ENCODE peak calls at places on chromosomes 2 and 18, in six cellular contexts. One of them, this sample, is unnamed.

GRCh38 chr2:97662895-97663625 is 784 bp downstream of the ACTR1B start:
- DNase-seq in astrocyte of the spinal cord: peak; percentile 78
- DNase-seq in OCI-LY7: peak; percentile 73
- DNase-seq in stomach: peak; percentile 78
- DNase-seq in Caco-2: peak; percentile 84
- DNase-seq in dorsolateral prefrontal cortex: peak; percentile 49
- DNase-seq in this sample: peak; percentile 79

GRCh38 chr2:65186093-65186868 is 41.4 kb upstream of the ACTR2 start:
- DNase-seq in dorsolateral prefrontal cortex: no peak
- DNase-seq in OCI-LY7: no peak
- DNase-seq in stomach: peak; percentile 47
- DNase-seq in astrocyte of the spinal cord: no peak
- DNase-seq in Caco-2: no peak
- DNase-seq in this sample: no peak

GRCh38 chr2:230226090-230226551 is 585 bp downstream of the SP140 start:
- DNase-seq in stomach: no peak
- DNase-seq in astrocyte of the spinal cord: no peak
- DNase-seq in OCI-LY7: peak; percentile 88
- DNase-seq in dorsolateral prefrontal cortex: no peak
- DNase-seq in Caco-2: no peak
- DNase-seq in this sample: no peak

GRCh38 chr2:19895535-19895934 is 6.2 kb downstream of the TTC32 start:
- DNase-seq in OCI-LY7: no peak
- DNase-seq in dorsolateral prefrontal cortex: no peak
- DNase-seq in astrocyte of the spinal cord: no peak
- DNase-seq in stomach: no peak
- DNase-seq in Caco-2: no peak
- DNase-seq in this sample: no peak

GRCh38 chr2:74532222-74532621 is 2.5 kb downstream of the HTRA2 start:
- DNase-seq in stomach: no peak
- DNase-seq in Caco-2: peak; percentile 33
- DNase-seq in astrocyte of the spinal cord: peak; percentile 45
- DNase-seq in dorsolateral prefrontal cortex: no peak
- DNase-seq in OCI-LY7: peak; percentile 61
- DNase-seq in this sample: peak; percentile 75

GRCh38 chr2:39919511-39920317 is 140.7 kb upstream of the THUMPD2 start:
- DNase-seq in stomach: no peak
- DNase-seq in Caco-2: no peak
- DNase-seq in OCI-LY7: peak; percentile 85
- DNase-seq in astrocyte of the spinal cord: no peak
- DNase-seq in dorsolateral prefrontal cortex: no peak
- DNase-seq in this sample: no peak

GRCh38 chr18:63994783-63995399 is 25.0 kb downstream of the SERPINB8 start:
- DNase-seq in Caco-2: peak; percentile 30
- DNase-seq in dorsolateral prefrontal cortex: no peak
- DNase-seq in OCI-LY7: peak; percentile 23
- DNase-seq in stomach: peak; percentile 55
- DNase-seq in astrocyte of the spinal cord: peak; percentile 45
- DNase-seq in this sample: peak; percentile 73

GRCh38 chr2:67733517-67733916 is 329.3 kb downstream of the C1D start:
- DNase-seq in dorsolateral prefrontal cortex: peak; percentile 21
- DNase-seq in stomach: no peak
- DNase-seq in astrocyte of the spinal cord: peak; percentile 14
- DNase-seq in OCI-LY7: peak; percentile 46
- DNase-seq in Caco-2: peak; percentile 36
- DNase-seq in this sample: peak; percentile 49

GRCh38 chr2:12050381-12050780 is 303.9 kb downstream of the LPIN1 start:
- DNase-seq in astrocyte of the spinal cord: peak; percentile 74
- DNase-seq in dorsolateral prefrontal cortex: no peak
- DNase-seq in OCI-LY7: peak; percentile 84
- DNase-seq in Caco-2: peak; percentile 4
- DNase-seq in stomach: no peak
- DNase-seq in this sample: peak; percentile 84

GRCh38 chr2:219554369-219554768 is 10.5 kb downstream of the TMEM198 start:
- DNase-seq in astrocyte of the spinal cord: no peak
- DNase-seq in dorsolateral prefrontal cortex: no peak
- DNase-seq in Caco-2: no peak
- DNase-seq in stomach: no peak
- DNase-seq in OCI-LY7: no peak
- DNase-seq in this sample: no peak

GRCh38 chr2:108935231-108935863 is 53.7 kb downstream of the EDAR start:
- DNase-seq in dorsolateral prefrontal cortex: no peak
- DNase-seq in astrocyte of the spinal cord: no peak
- DNase-seq in stomach: no peak
- DNase-seq in OCI-LY7: no peak
- DNase-seq in Caco-2: no peak
- DNase-seq in this sample: no peak

GRCh38 chr2:198168651-198169050 is 364.3 kb downstream of the PLCL1 start:
- DNase-seq in stomach: no peak
- DNase-seq in OCI-LY7: no peak
- DNase-seq in astrocyte of the spinal cord: no peak
- DNase-seq in Caco-2: no peak
- DNase-seq in dorsolateral prefrontal cortex: no peak
- DNase-seq in this sample: no peak

GRCh38 chr18:40063488-40063887 is 1891.5 kb upstream of the PIK3C3 start:
- DNase-seq in OCI-LY7: no peak
- DNase-seq in Caco-2: no peak
- DNase-seq in astrocyte of the spinal cord: no peak
- DNase-seq in dorsolateral prefrontal cortex: no peak
- DNase-seq in stomach: no peak
- DNase-seq in this sample: no peak

GRCh38 chr2:40321822-40322221 is 130.1 kb downstream of the SLC8A1 start:
- DNase-seq in astrocyte of the spinal cord: no peak
- DNase-seq in OCI-LY7: no peak
- DNase-seq in dorsolateral prefrontal cortex: no peak
- DNase-seq in stomach: no peak
- DNase-seq in Caco-2: no peak
- DNase-seq in this sample: no peak

GRCh38 chr18:33901894-33902512 is 322.7 kb downstream of the NOL4 start:
- DNase-seq in dorsolateral prefrontal cortex: no peak
- DNase-seq in OCI-LY7: peak; percentile 43
- DNase-seq in Caco-2: no peak
- DNase-seq in astrocyte of the spinal cord: peak; percentile 29
- DNase-seq in stomach: no peak
- DNase-seq in this sample: no peak

GRCh38 chr18:39753178-39753577 is 2187.6 kb upstream of the CELF4 start:
- DNase-seq in Caco-2: no peak
- DNase-seq in dorsolateral prefrontal cortex: no peak
- DNase-seq in stomach: no peak
- DNase-seq in OCI-LY7: no peak
- DNase-seq in astrocyte of the spinal cord: no peak
- DNase-seq in this sample: no peak

GRCh38 chr2:79929624-79930023 is 374.9 kb downstream of the LRRTM1 start:
- DNase-seq in stomach: no peak
- DNase-seq in dorsolateral prefrontal cortex: no peak
- DNase-seq in astrocyte of the spinal cord: no peak
- DNase-seq in Caco-2: no peak
- DNase-seq in OCI-LY7: no peak
- DNase-seq in this sample: no peak

GRCh38 chr2:182949572-182950189 is 83.2 kb upstream of the FRZB start:
- DNase-seq in OCI-LY7: no peak
- DNase-seq in astrocyte of the spinal cord: peak; percentile 17
- DNase-seq in Caco-2: no peak
- DNase-seq in stomach: no peak
- DNase-seq in dorsolateral prefrontal cortex: no peak
- DNase-seq in this sample: peak; percentile 50

GRCh38 chr2:26772064-26773001 is 8.2 kb downstream of the SLC35F6 start:
- DNase-seq in Caco-2: no peak
- DNase-seq in dorsolateral prefrontal cortex: peak; percentile 76
- DNase-seq in stomach: peak; percentile 96
- DNase-seq in OCI-LY7: no peak
- DNase-seq in astrocyte of the spinal cord: no peak
- DNase-seq in this sample: peak; percentile 92

GRCh38 chr18:58117685-58118403 is 73.8 kb downstream of the NEDD4L start:
- DNase-seq in Caco-2: peak; percentile 7
- DNase-seq in stomach: peak; percentile 67
- DNase-seq in astrocyte of the spinal cord: peak; percentile 85
- DNase-seq in dorsolateral prefrontal cortex: no peak
- DNase-seq in OCI-LY7: no peak
- DNase-seq in this sample: peak; percentile 90

GRCh38 chr18:23155537-23155936 is 20.3 kb downstream of the CABLES1 start:
- DNase-seq in astrocyte of the spinal cord: peak; percentile 20
- DNase-seq in Caco-2: no peak
- DNase-seq in dorsolateral prefrontal cortex: no peak
- DNase-seq in stomach: no peak
- DNase-seq in OCI-LY7: no peak
- DNase-seq in this sample: no peak

GRCh38 chr18:36298113-36298701 is 694 bp downstream of the FHOD3 start:
- DNase-seq in astrocyte of the spinal cord: no peak
- DNase-seq in Caco-2: no peak
- DNase-seq in OCI-LY7: no peak
- DNase-seq in dorsolateral prefrontal cortex: no peak
- DNase-seq in stomach: no peak
- DNase-seq in this sample: no peak

GRCh38 chr2:46825231-46825957 is 90.2 kb downstream of the MCFD2 start:
- DNase-seq in OCI-LY7: no peak
- DNase-seq in astrocyte of the spinal cord: no peak
- DNase-seq in Caco-2: no peak
- DNase-seq in dorsolateral prefrontal cortex: no peak
- DNase-seq in stomach: no peak
- DNase-seq in this sample: no peak

GRCh38 chr2:46488389-46488788 is 9.0 kb downstream of the TMEM247 start:
- DNase-seq in stomach: no peak
- DNase-seq in dorsolateral prefrontal cortex: no peak
- DNase-seq in astrocyte of the spinal cord: no peak
- DNase-seq in OCI-LY7: no peak
- DNase-seq in Caco-2: no peak
- DNase-seq in this sample: peak; percentile 3

DNA sequence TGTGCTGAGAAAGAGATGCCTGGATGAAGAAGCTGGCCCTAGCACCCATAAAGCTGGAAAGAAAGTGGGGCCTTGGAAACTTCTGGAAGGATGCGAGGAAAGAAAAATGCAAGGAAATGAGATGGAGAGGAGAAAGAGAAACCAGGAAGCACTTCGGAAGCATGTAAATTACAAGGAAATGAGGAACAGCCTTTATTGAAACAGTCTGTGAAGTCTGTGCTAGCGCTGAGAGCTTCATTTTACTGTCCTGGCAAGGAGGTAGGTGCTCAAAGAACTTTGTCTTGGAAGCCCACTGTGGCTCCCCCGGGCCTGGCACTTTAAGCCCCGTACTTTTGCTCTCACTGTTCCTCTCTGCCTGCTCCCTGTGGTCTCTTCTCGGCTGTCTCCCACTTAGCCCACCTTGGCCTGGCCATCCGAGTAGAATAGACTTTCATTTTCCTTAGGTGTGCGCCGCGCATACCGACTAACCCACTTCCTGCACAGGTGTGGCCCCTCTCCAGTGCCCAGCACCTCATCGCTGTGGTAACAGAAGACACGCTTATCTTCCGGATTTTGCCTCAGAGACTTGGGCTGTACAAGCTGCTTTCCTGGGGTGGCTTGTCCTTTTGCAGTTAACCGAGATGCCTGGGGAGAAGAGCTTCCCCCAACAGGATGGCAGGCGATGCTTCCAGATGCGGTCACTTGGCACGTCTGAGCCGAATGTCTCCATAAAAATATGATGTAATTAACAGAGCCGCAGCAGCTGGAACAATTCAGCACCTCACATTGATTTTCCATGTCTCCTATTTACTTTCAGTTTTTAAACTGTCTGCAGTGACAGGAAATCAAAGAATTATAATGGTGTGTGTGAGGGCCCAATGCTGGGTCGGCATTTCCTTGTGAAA is 199.6 kb downstream of the HRH4 start:
- DNase-seq in Caco-2: no peak
- DNase-seq in astrocyte of the spinal cord: no peak
- DNase-seq in dorsolateral prefrontal cortex: no peak
- DNase-seq in OCI-LY7: peak; percentile 75
- DNase-seq in stomach: no peak
- DNase-seq in this sample: no peak
- H3K4me3 ChIP-seq in Caco-2: no peak overlapping the region
- H3K4me3 ChIP-seq in astrocyte of the spinal cord: no peak overlapping the region
- H3K4me3 ChIP-seq in dorsolateral prefrontal cortex: no peak overlapping the region
- H3K4me3 ChIP-seq in OCI-LY7: peak overlapping the region; percentile 59
- H3K4me3 ChIP-seq in stomach: peak overlapping the region; percentile 5
- H3K4me3 ChIP-seq in this sample: no peak overlapping the region

DNA sequence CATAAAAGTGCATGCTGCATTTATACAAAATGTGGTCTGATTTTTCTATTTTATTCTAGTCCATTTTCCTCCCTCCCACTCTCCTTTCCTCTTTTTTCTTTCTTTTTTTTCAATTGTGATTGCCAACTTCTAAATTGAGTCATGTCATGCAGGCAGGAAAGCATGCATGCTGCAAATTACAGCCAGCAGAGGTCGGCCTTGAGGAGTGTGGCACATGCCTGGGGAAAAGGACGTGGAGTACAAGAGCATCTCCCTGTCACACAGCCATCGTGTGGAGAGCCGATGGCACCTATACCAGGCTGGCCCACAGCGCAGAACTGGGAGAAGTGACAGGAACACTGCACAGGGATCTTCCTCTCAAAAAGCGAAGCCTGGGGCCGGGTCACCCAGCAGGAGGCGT is 17.8 kb downstream of the LCT start:
- DNase-seq in astrocyte of the spinal cord: peak; percentile 21
- DNase-seq in OCI-LY7: peak; percentile 26
- DNase-seq in stomach: no peak
- DNase-seq in Caco-2: peak; percentile 51
- DNase-seq in dorsolateral prefrontal cortex: no peak
- DNase-seq in this sample: peak; percentile 64
- TF ChIP-seq CTCF in astrocyte of the spinal cord: peak; percentile 39
- TF ChIP-seq CTCF in OCI-LY7: peak; percentile 70
- TF ChIP-seq CTCF in stomach: no peak
- TF ChIP-seq CTCF in Caco-2: peak; percentile 54
- TF ChIP-seq CTCF in dorsolateral prefrontal cortex: no peak
- TF ChIP-seq CTCF in this sample: peak; percentile 72

DNA sequence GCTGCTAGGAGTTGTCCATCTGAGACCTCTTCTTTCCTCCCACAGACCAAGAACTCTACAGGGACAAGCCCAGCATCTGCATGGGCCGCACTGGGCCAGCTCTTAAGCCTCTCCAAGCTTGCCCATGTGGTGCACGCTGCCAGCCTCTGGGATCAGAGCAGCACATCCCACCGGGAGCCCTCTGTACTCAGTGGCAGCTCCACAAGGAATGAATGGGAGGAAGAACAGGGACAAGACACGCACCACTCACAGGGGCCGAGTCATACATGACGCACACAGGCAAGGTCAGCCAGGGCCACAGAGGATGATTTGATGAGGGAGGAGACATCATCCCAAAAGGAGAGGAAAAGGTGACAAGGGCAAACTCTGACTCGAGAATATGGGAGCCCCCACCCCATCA is 268.3 kb downstream of the KLHL29 start:
- DNase-seq in OCI-LY7: no peak
- DNase-seq in dorsolateral prefrontal cortex: no peak
- DNase-seq in Caco-2: no peak
- DNase-seq in astrocyte of the spinal cord: no peak
- DNase-seq in stomach: no peak
- DNase-seq in this sample: no peak
- H3K4me3 ChIP-seq in OCI-LY7: no peak overlapping the region
- H3K4me3 ChIP-seq in dorsolateral prefrontal cortex: no peak overlapping the region
- H3K4me3 ChIP-seq in Caco-2: no peak overlapping the region
- H3K4me3 ChIP-seq in astrocyte of the spinal cord: no peak overlapping the region
- H3K4me3 ChIP-seq in stomach: no peak overlapping the region
- H3K4me3 ChIP-seq in this sample: no peak overlapping the region

DNA sequence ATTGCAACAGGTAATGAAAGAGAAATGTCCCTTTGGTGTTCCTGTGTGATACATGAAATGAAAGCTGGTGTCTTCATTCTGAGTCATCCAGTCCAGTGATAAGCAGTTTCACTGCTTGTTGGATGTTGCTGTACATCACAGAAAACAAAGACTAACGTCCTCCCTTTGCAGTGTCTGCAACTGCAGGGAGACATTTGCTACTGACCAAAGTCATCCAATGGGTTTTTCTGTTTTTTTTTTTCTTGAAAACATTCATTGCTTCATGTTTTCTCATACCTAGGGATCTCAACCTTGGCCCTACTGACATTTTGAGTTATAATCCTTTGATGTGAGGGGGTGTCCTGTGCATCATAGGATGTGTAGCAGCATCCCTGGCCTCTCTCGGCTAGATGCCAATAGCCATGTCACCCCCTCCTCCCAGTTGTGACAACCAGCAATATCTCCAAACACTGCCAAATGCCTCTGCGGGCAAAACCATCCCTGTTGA is 63.6 kb upstream of the FZD5 start:
- DNase-seq in OCI-LY7: no peak
- DNase-seq in Caco-2: no peak
- DNase-seq in stomach: no peak
- DNase-seq in astrocyte of the spinal cord: no peak
- DNase-seq in dorsolateral prefrontal cortex: no peak
- DNase-seq in this sample: no peak
- TF ChIP-seq CTCF in OCI-LY7: no peak
- TF ChIP-seq CTCF in Caco-2: no peak
- TF ChIP-seq CTCF in stomach: no peak
- TF ChIP-seq CTCF in astrocyte of the spinal cord: no peak
- TF ChIP-seq CTCF in dorsolateral prefrontal cortex: no peak
- TF ChIP-seq CTCF in this sample: no peak